ENCODE peak calls at places on chromosomes 2 and 18, in eight cellular contexts. E is GM19239; A is Jurkat, Clone E6-1; B is germinal center; J is NB4; V is uterus; X is tibial nerve; U is mesendoderm. M is an unnamed sample.

GRCh38 chr2:149858916-149859634 is 271.5 kb upstream of the MMADHC start:
- DNase-seq in E (no peak), A (no peak), B (no peak), J (peak; percentile 7), V (no peak), X (peak; percentile 44), U (no peak), M (no peak)

GRCh38 chr2:102591646-102592045 is 27.7 kb upstream of the SLC9A2 start:
- DNase-seq in E (no peak), A (no peak), B (no peak), J (no peak), V (no peak), X (no peak), U (no peak), M (no peak)

GRCh38 chr18:13372405-13372995 is 153.9 kb downstream of the LDLRAD4 start:
- DNase-seq in E (no peak), A (no peak), B (no peak), J (no peak), V (no peak), X (no peak), U (no peak), M (no peak)

GRCh38 chr2:167294031-167294774 is 405.9 kb downstream of the XIRP2 start:
- DNase-seq in E (no peak), A (no peak), B (peak; percentile 4), J (no peak), V (no peak), X (peak; percentile 13), U (peak; percentile 61), M (no peak)

GRCh38 chr2:226736391-226736790 is 63.2 kb downstream of the IRS1 start:
- DNase-seq in E (no peak), A (no peak), B (no peak), J (no peak), V (no peak), X (no peak), U (no peak), M (no peak)

GRCh38 chr2:86225581-86225980 is 26.3 kb downstream of the MRPL35 start:
- DNase-seq in E (peak; percentile 64), A (no peak), B (peak; percentile 74), J (peak; percentile 70), V (peak; percentile 55), X (no peak), U (no peak), M (no peak)

GRCh38 chr2:149972039-149972438 is 384.5 kb upstream of the MMADHC start:
- DNase-seq in E (no peak), A (no peak), B (no peak), J (no peak), V (no peak), X (no peak), U (no peak), M (no peak)

GRCh38 chr2:159201321-159202063 is 85.0 kb downstream of the WDSUB1 start:
- DNase-seq in E (peak; percentile 55), A (no peak), B (no peak), J (no peak), V (no peak), X (no peak), U (no peak), M (no peak)

GRCh38 chr2:169822036-169822435 is 2.7 kb downstream of the METTL5 start:
- DNase-seq in E (no peak), A (no peak), B (no peak), J (no peak), V (no peak), X (no peak), U (no peak), M (no peak)

GRCh38 chr2:219199470-219200211 is 6.9 kb upstream of the ZFAND2B start:
- DNase-seq in E (no peak), A (no peak), B (no peak), J (no peak), V (no peak), X (peak; percentile 3), U (no peak), M (no peak)

GRCh38 chr18:55487997-55488396 is 100.0 kb downstream of the TCF4 start:
- DNase-seq in E (no peak), A (no peak), B (no peak), J (no peak), V (no peak), X (no peak), U (no peak), M (no peak)

GRCh38 chr2:217478831-217479435 is 523.9 kb downstream of the TNS1 start:
- DNase-seq in E (no peak), A (no peak), B (no peak), J (no peak), V (no peak), X (no peak), U (peak; percentile 68), M (no peak)

GRCh38 chr2:160430001-160430344 is 63.6 kb downstream of the RBMS1 start:
- DNase-seq in E (no peak), A (no peak), B (no peak), J (no peak), V (no peak), X (no peak), U (no peak), M (no peak)

GRCh38 chr2:218026244-218026643 is 23.4 kb upstream of the TNS1 start:
- DNase-seq in E (no peak), A (no peak), B (no peak), J (no peak), V (no peak), X (no peak), U (no peak), M (no peak)

GRCh38 chr2:68352651-68353386 is 12.3 kb upstream of the PLEK start:
- DNase-seq in E (no peak), A (no peak), B (no peak), J (no peak), V (no peak), X (no peak), U (no peak), M (no peak)

M was measured in NCI-H460.